ENCODE peak calls at places on chromosomes 11 and 22, in four cellular contexts. E, V, R and I are unnamed samples.

GRCh38 chr22:20391222-20391621 is 2.7 kb upstream of the ZNF74 start:
- DNase-seq in E (no peak), V (no peak), R (no peak), I (peak)

GRCh38 chr11:23765862-23766261 is 731.0 kb upstream of the LUZP2 start:
- DNase-seq in E (no peak), V (no peak), R (no peak), I (no peak)

GRCh38 chr22:30866216-30866615 is 102.4 kb downstream of the MORC2 start:
- DNase-seq in E (no peak), V (no peak), R (no peak), I (no peak)

GRCh38 chr11:66192181-66192888 is 76.1 kb upstream of the RAB1B start:
- DNase-seq in E (no peak), V (no peak), R (no peak), I (no peak)

GRCh38 chr22:36028646-36029405 is at the start of gene RBFOX2:
- DNase-seq in E (peak), V (peak), R (peak), I (peak)

GRCh38 chr22:19477321-19478085 is 1.5 kb downstream of the UFD1 start:
- DNase-seq in E (peak), V (no peak), R (no peak), I (no peak)

GRCh38 chr11:32326522-32326921 is 108.8 kb downstream of the WT1 start:
- DNase-seq in E (no peak), V (no peak), R (no peak), I (no peak)

GRCh38 chr11:75946531-75947530 is 131.8 kb downstream of the UVRAG start:
- DNase-seq in E (peak), V (no peak), R (no peak), I (peak)

GRCh38 chr11:118623291-118623655 is 15.9 kb downstream of the PHLDB1 start:
- DNase-seq in E (no peak), V (no peak), R (no peak), I (no peak)

GRCh38 chr11:41613321-41613720 is 153.9 kb upstream of the LRRC4C start:
- DNase-seq in E (no peak), V (no peak), R (no peak), I (no peak)

GRCh38 chr11:47177229-47177845 is 658 bp upstream of the ARFGAP2 start:
- DNase-seq in E (peak), V (peak), R (peak), I (peak)